ENCODE peak calls at places on chromosome 7, in ten cellular contexts. W is left ventricle myocardium inferior; F is cardiac muscle cell; Q is GM23248; L is lower lobe of right lung; H is mammary epithelial cell; G is psoas muscle; R is H1; O is naive thymus-derived CD4-positive, alpha-beta T cell; K is astrocyte. I is an unnamed sample.

GRCh38 chr7:149624006-149624405 is 126.4 kb upstream of the ZNF746 start:
- DNase-seq in F (peak; percentile 24), G (peak; percentile 63), O (peak; percentile 48), R (no peak), W (no peak), Q (peak; percentile 50), H (peak; percentile 23), K (no peak), L (peak; percentile 58), I (peak; percentile 5)

GRCh38 chr7:157273208-157274202 is 63.3 kb upstream of the DNAJB6 start:
- DNase-seq in O (peak; percentile 40), R (peak; percentile 72), G (peak; percentile 84), W (peak; percentile 62), F (peak; percentile 80), L (peak; percentile 82), Q (peak; percentile 87), K (peak; percentile 43), H (peak; percentile 56), I (peak; percentile 48)

GRCh38 chr7:849781-850180 is 17.5 kb downstream of the SUN1 start:
- DNase-seq in W (no peak), R (no peak), H (no peak), G (no peak), Q (no peak), F (no peak), O (no peak), L (no peak), K (no peak), I (no peak)

GRCh38 chr7:143890558-143890957 is 11.4 kb downstream of the TCAF1 start:
- DNase-seq in W (no peak), H (no peak), F (no peak), K (no peak), Q (no peak), G (no peak), O (no peak), L (no peak), R (no peak), I (no peak)

GRCh38 chr7:85287126-85287825 is 100.4 kb upstream of the SEMA3D start:
- DNase-seq in O (no peak), Q (peak; percentile 86), K (no peak), G (no peak), F (no peak), W (no peak), R (no peak), L (no peak), H (no peak), I (peak; percentile 68)

GRCh38 chr7:54469740-54470139 is 72.4 kb upstream of the VSTM2A start:
- DNase-seq in O (no peak), G (no peak), F (no peak), K (no peak), R (no peak), W (no peak), L (no peak), Q (no peak), H (no peak), I (no peak)

GRCh38 chr7:151078233-151079040 is 2.2 kb downstream of the FASTK start:
- DNase-seq in H (no peak), Q (peak; percentile 65), R (no peak), O (no peak), K (no peak), W (peak; percentile 20), G (no peak), L (no peak), F (no peak), I (no peak)

GRCh38 chr7:32957326-32958045 is at the start of gene FKBP9:
- DNase-seq in H (peak; percentile 79), G (peak; percentile 91), K (peak; percentile 76), F (peak; percentile 91), W (peak; percentile 86), L (peak; percentile 90), R (no peak), Q (peak; percentile 95), O (no peak), I (peak; percentile 53)

GRCh38 chr7:14201353-14201752 is 211.9 kb upstream of the ETV1 start:
- DNase-seq in L (no peak), O (no peak), R (no peak), W (no peak), H (no peak), F (no peak), K (no peak), Q (no peak), G (no peak), I (no peak)

GRCh38 chr7:82343-83155 is 109.8 kb upstream of the FAM20C start:
- DNase-seq in Q (no peak), R (no peak), H (no peak), F (no peak), K (no peak), O (no peak), L (no peak), W (no peak), G (no peak), I (no peak)

GRCh38 chr7:78139335-78139734 is 340.8 kb downstream of the PHTF2 start:
- DNase-seq in H (no peak), O (no peak), Q (peak; percentile 78), L (no peak), F (peak; percentile 32), R (no peak), K (peak; percentile 59), W (no peak), G (no peak), I (peak; percentile 6)

GRCh38 chr7:98827258-98827657 is 42.6 kb downstream of the TMEM130 start:
- DNase-seq in K (no peak), W (no peak), Q (no peak), L (no peak), F (no peak), H (no peak), G (no peak), R (no peak), O (no peak), I (no peak)

GRCh38 chr7:41971640-41972187 is 265.3 kb downstream of the GLI3 start:
- DNase-seq in O (no peak), H (no peak), W (no peak), F (no peak), L (no peak), K (no peak), R (no peak), G (no peak), Q (no peak), I (no peak)
- H3K36me3 ChIP-seq in O (no peaks in the 10 kb centered on the region), H (peaks cover 2% of the 10 kb centered on the region), W (peaks cover 15% of the 10 kb centered on the region), F (peaks cover 25% of the 10 kb centered on the region), L (peaks cover 15% of the 10 kb centered on the region), K (peaks cover 3% of the 10 kb centered on the region), R (no peaks in the 10 kb centered on the region), G (no peaks in the 10 kb centered on the region), Q (no peaks in the 10 kb centered on the region), I (no peaks in the 10 kb centered on the region)

GRCh38 chr7:133718131-133718530 is 409.0 kb upstream of the LRGUK start:
- DNase-seq in W (no peak), K (no peak), F (no peak), R (no peak), L (no peak), H (no peak), O (no peak), G (no peak), Q (no peak), I (no peak)

GRCh38 chr7:133724694-133725093 is 402.4 kb upstream of the LRGUK start:
- DNase-seq in F (no peak), R (no peak), W (no peak), L (no peak), K (no peak), O (no peak), Q (no peak), G (no peak), H (no peak), I (no peak)

GRCh38 chr7:133727476-133728214 is 399.5 kb upstream of the LRGUK start:
- DNase-seq in K (no peak), Q (no peak), H (no peak), G (no peak), L (no peak), O (no peak), F (no peak), R (no peak), W (no peak), I (no peak)

GRCh38 chr7:133724148-133724547 is 403.0 kb upstream of the LRGUK start:
- DNase-seq in G (no peak), R (no peak), K (no peak), F (no peak), L (no peak), W (no peak), O (no peak), H (no peak), Q (no peak), I (no peak)

GRCh38 chr7:133723044-133723443 is 404.1 kb upstream of the LRGUK start:
- DNase-seq in K (no peak), L (no peak), R (no peak), G (no peak), F (no peak), W (no peak), Q (no peak), O (no peak), H (no peak), I (no peak)
- H3K36me3 ChIP-seq in K (no peaks in the 10 kb centered on the region), L (no peaks in the 10 kb centered on the region), R (no peaks in the 10 kb centered on the region), G (no peaks in the 10 kb centered on the region), F (no peaks in the 10 kb centered on the region), W (no peaks in the 10 kb centered on the region), Q (no peaks in the 10 kb centered on the region), O (no peaks in the 10 kb centered on the region), H (no peaks in the 10 kb centered on the region), I (no peaks in the 10 kb centered on the region)

GRCh38 chr7:139094030-139094429 is 15.5 kb downstream of the ZC3HAV1 start:
- DNase-seq in Q (no peak), H (no peak), G (no peak), W (no peak), R (no peak), O (no peak), F (no peak), L (no peak), K (no peak), I (no peak)
- H3K36me3 ChIP-seq in Q (peaks cover 9% of the 10 kb centered on the region), H (peaks cover 8% of the 10 kb centered on the region), G (no peaks in the 10 kb centered on the region), W (peaks cover 4% of the 10 kb centered on the region), R (no peaks in the 10 kb centered on the region), O (peaks cover 4% of the 10 kb centered on the region), F (no peaks in the 10 kb centered on the region), L (peaks cover 29% of the 10 kb centered on the region), K (no peaks in the 10 kb centered on the region), I (peaks cover 3% of the 10 kb centered on the region)

GRCh38 chr7:44872787-44873186 is 12.5 kb downstream of the PURB start:
- DNase-seq in F (no peak), H (no peak), Q (no peak), W (no peak), R (no peak), K (no peak), L (no peak), O (no peak), G (no peak), I (no peak)
- H3K36me3 ChIP-seq in F (no peaks in the 10 kb centered on the region), H (peaks cover under 1% of the 10 kb centered on the region), Q (no peaks in the 10 kb centered on the region), W (no peaks in the 10 kb centered on the region), R (no peaks in the 10 kb centered on the region), K (no peaks in the 10 kb centered on the region), L (peaks cover 4% of the 10 kb centered on the region), O (no peaks in the 10 kb centered on the region), G (no peaks in the 10 kb centered on the region), I (no peaks in the 10 kb centered on the region)